ENCODE peak calls at places on chromosomes 5 and 9, in ten cellular contexts. D, W, X, C, U, Z, V, J, P and L are unnamed samples. For H3K4me1, the result is how much of the 10 kb centered on the place peaks cover.

GRCh38 chr5:73215525-73215890 is 42.5 kb downstream of the TMEM174 start:
- DNase-seq in J (no peak), W (no peak), X (no peak), U (no peak), D (no peak), C (no peak), P (no peak), V (no peak), Z (no peak), L (no peak)

GRCh38 chr9:77456829-77457437 is 191.2 kb downstream of the GNA14 start:
- DNase-seq in U (peak), V (peak), X (peak), Z (peak), W (peak), J (peak), C (peak), D (peak), P (peak), L (peak)

GRCh38 chr9:98192503-98193335 is at the start of gene CORO2A:
- DNase-seq in V (peak), U (peak), C (peak), P (peak), D (peak), W (peak), J (peak), X (peak), Z (peak), L (peak)

GRCh38 chr5:39187873-39188731 is 31.3 kb downstream of the FYB1 start:
- DNase-seq in W (no peak), X (no peak), P (no peak), J (no peak), C (no peak), U (no peak), V (no peak), Z (no peak), D (no peak), L (peak)

GRCh38 chr5:132204736-132205135 is 22.9 kb downstream of the P4HA2 start:
- DNase-seq in U (no peak), J (peak), X (no peak), Z (no peak), P (no peak), D (no peak), W (no peak), C (peak), V (no peak), L (no peak)

GRCh38 chr9:34197756-34198711 is 19.2 kb downstream of the UBAP1 start:
- DNase-seq in W (no peak), D (peak), P (peak), V (no peak), Z (no peak), C (no peak), U (no peak), J (no peak), X (no peak), L (no peak)

GRCh38 chr5:54309751-54310432 is 481 bp downstream of the ARL15 start:
- DNase-seq in U (peak), J (peak), Z (peak), D (peak), P (peak), X (peak), C (peak), W (peak), V (peak), L (no peak)

GRCh38 chr5:76641514-76642120 is 18.4 kb upstream of the F2RL2 start:
- DNase-seq in V (peak), X (peak), D (peak), J (peak), P (peak), C (peak), Z (peak), U (peak), W (peak), L (peak)

GRCh38 chr9:104177003-104177611 is 83.0 kb downstream of the SMC2 start:
- DNase-seq in C (no peak), W (no peak), D (peak), P (no peak), V (no peak), J (no peak), Z (no peak), U (no peak), X (no peak), L (no peak)

GRCh38 chr5:378976-379742 is 57.6 kb downstream of the AHRR start:
- DNase-seq in W (no peak), X (no peak), Z (no peak), J (peak), C (peak), D (no peak), V (no peak), P (no peak), U (no peak), L (no peak)

GRCh38 chr5:119274024-119274766 is 81.6 kb upstream of the TNFAIP8 start:
- DNase-seq in V (no peak), D (no peak), P (no peak), U (no peak), W (no peak), J (peak), X (no peak), C (no peak), Z (peak), L (no peak)

GRCh38 chr5:163612358-163613149 is 107.1 kb downstream of the MAT2B start:
- DNase-seq in C (no peak), X (no peak), P (no peak), Z (no peak), J (no peak), D (peak), W (no peak), U (no peak), V (no peak), L (no peak)

GRCh38 chr5:155915626-155916025 is 411.3 kb upstream of the SGCD start:
- DNase-seq in P (no peak), V (no peak), C (no peak), J (no peak), W (no peak), D (no peak), Z (no peak), X (no peak), U (no peak), L (no peak)

GRCh38 chr5:17330386-17330785 is 113.0 kb downstream of the BASP1 start:
- DNase-seq in D (no peak), J (no peak), U (no peak), Z (no peak), C (no peak), W (no peak), V (no peak), X (no peak), P (no peak), L (no peak)

GRCh38 chr5:32711693-32712462 is 757 bp downstream of the NPR3 start:
- DNase-seq in C (no peak), X (peak), W (peak), V (peak), P (no peak), J (no peak), U (peak), Z (no peak), D (peak), L (no peak)

GRCh38 chr9:107020040-107020530 is 157.1 kb downstream of the ZNF462 start:
- DNase-seq in X (no peak), P (no peak), Z (no peak), J (no peak), D (peak), W (no peak), V (no peak), U (no peak), C (no peak), L (no peak)

GRCh38 chr9:110578896-110579752 is at the start of gene SVEP1:
- DNase-seq in W (peak), V (peak), J (no peak), U (peak), Z (no peak), X (peak), P (peak), C (no peak), D (peak), L (no peak)

GRCh38 chr5:94908889-94909480 is 290.5 kb downstream of the SLF1 start:
- DNase-seq in V (no peak), D (peak), J (no peak), W (peak), Z (no peak), U (no peak), X (no peak), C (no peak), P (no peak), L (no peak)

GRCh38 chr9:36456480-36457115 is 56.5 kb upstream of the RNF38 start:
- DNase-seq in Z (no peak), W (no peak), V (no peak), C (no peak), P (no peak), J (no peak), U (no peak), X (no peak), D (no peak), L (no peak)

GRCh38 chr5:62977641-62978040 is 399.0 kb downstream of the LRRC70 start:
- DNase-seq in J (no peak), V (no peak), X (no peak), D (peak), P (no peak), Z (no peak), W (no peak), U (no peak), C (no peak), L (no peak)

GRCh38 chr9:107218834-107219485 is 64.1 kb upstream of the RAD23B start:
- DNase-seq in J (no peak), U (no peak), P (no peak), C (no peak), W (no peak), D (no peak), X (no peak), V (no peak), Z (no peak), L (no peak)

GRCh38 chr5:163434410-163434866 is 3.0 kb upstream of the CCNG1 start:
- DNase-seq in X (no peak), U (no peak), J (peak), V (no peak), D (no peak), Z (peak), P (peak), W (peak), C (no peak), L (no peak)

GRCh38 chr9:91012933-91013841 is 211.6 kb downstream of the SYK start:
- DNase-seq in C (no peak), V (no peak), Z (no peak), X (no peak), U (no peak), D (no peak), W (no peak), P (no peak), J (no peak), L (no peak)

GRCh38 chr5:17132444-17133083 is 84.9 kb upstream of the BASP1 start:
- DNase-seq in J (no peak), P (no peak), V (no peak), W (peak), C (no peak), Z (no peak), X (no peak), D (peak), U (no peak), L (no peak)

GRCh38 chr5:67214713-67215591 is 18.4 kb upstream of the CD180 start:
- DNase-seq in P (no peak), V (no peak), J (peak), Z (peak), X (no peak), W (no peak), C (no peak), D (no peak), U (no peak), L (no peak)

GRCh38 chr9:125538092-125538473 is 168.9 kb downstream of the MAPKAP1 start:
- DNase-seq in Z (peak), P (peak), D (no peak), U (no peak), W (peak), J (peak), V (no peak), C (no peak), X (no peak), L (no peak)

GRCh38 chr9:88536951-88537742 is 2.2 kb downstream of the NXNL2 start:
- DNase-seq in Z (no peak), J (no peak), U (no peak), C (no peak), V (no peak), W (no peak), P (no peak), X (no peak), D (no peak), L (no peak)

GRCh38 chr5:122756263-122756911 is 18.5 kb upstream of the SNX2 start:
- DNase-seq in P (no peak), U (no peak), Z (no peak), W (no peak), J (no peak), V (no peak), X (no peak), C (no peak), D (no peak), L (no peak)

GRCh38 chr5:38931731-38932130 is 85.9 kb downstream of the OSMR start:
- DNase-seq in J (no peak), V (no peak), U (no peak), W (no peak), C (no peak), D (no peak), X (no peak), P (no peak), Z (no peak), L (no peak)

GRCh38 chr5:139636975-139637408 is 11.2 kb upstream of the CXXC5 start:
- DNase-seq in J (no peak), Z (no peak), D (no peak), X (no peak), W (no peak), C (peak), V (no peak), U (no peak), P (no peak), L (no peak)

GRCh38 chr9:111023090-111023489 is 15.2 kb downstream of the LPAR1 start:
- DNase-seq in C (no peak), J (no peak), U (no peak), P (no peak), X (no peak), D (no peak), W (no peak), Z (no peak), V (no peak), L (no peak)

GRCh38 chr9:122056484-122056883 is 36.6 kb downstream of the TTLL11 start:
- DNase-seq in W (no peak), P (no peak), V (no peak), Z (no peak), J (no peak), U (no peak), D (peak), X (no peak), C (no peak), L (no peak)

GRCh38 chr9:124280176-124280691 is 22.5 kb downstream of the NEK6 start:
- DNase-seq in C (no peak), J (no peak), Z (no peak), D (no peak), V (no peak), P (peak), X (no peak), W (no peak), U (peak), L (no peak)

GRCh38 chr9:99096409-99096808 is 8.5 kb upstream of the TGFBR1 start:
- DNase-seq in D (no peak), V (no peak), P (no peak), W (no peak), C (no peak), U (no peak), J (no peak), X (no peak), Z (no peak), L (no peak)

GRCh38 chr5:108369167-108369566 is 12.7 kb downstream of the FBXL17 start:
- DNase-seq in U (no peak), W (no peak), Z (no peak), J (no peak), X (no peak), P (no peak), D (no peak), V (no peak), C (no peak), L (no peak)

GRCh38 chr5:177448244-177448950 is 1.8 kb downstream of the PRR7 start:
- DNase-seq in J (no peak), D (no peak), P (no peak), X (no peak), C (no peak), U (no peak), W (no peak), V (no peak), Z (no peak), L (no peak)

GRCh38 chr5:171387255-171387969 is at the start of gene NPM1:
- DNase-seq in D (peak), Z (peak), V (peak), X (peak), P (peak), U (peak), C (peak), J (peak), W (peak), L (peak)

GRCh38 chr5:171388816-171389168 is 1.1 kb downstream of the NPM1 start:
- DNase-seq in C (no peak), U (no peak), D (no peak), Z (no peak), J (no peak), V (no peak), W (no peak), P (no peak), X (no peak), L (no peak)

GRCh38 chr5:171386006-171386671 is 1.5 kb upstream of the NPM1 start:
- DNase-seq in U (no peak), D (no peak), X (no peak), W (no peak), V (no peak), J (no peak), Z (no peak), P (no peak), C (no peak), L (no peak)

GRCh38 chr5:171387970-171388815 is 544 bp downstream of the NPM1 start:
- DNase-seq in U (peak), Z (peak), J (peak), D (peak), X (peak), C (peak), P (peak), W (peak), V (peak), L (peak)

GRCh38 chr5:171386861-171387254 is 791 bp upstream of the NPM1 start:
- DNase-seq in V (no peak), U (no peak), W (no peak), D (peak), Z (no peak), J (no peak), P (no peak), X (no peak), C (peak), L (no peak)
- H3K4me3 ChIP-seq in V (peak), U (peak), W (peak), D (peak), Z (peak), J (peak), P (peak), X (peak), C (peak), L (peak)

DNA sequence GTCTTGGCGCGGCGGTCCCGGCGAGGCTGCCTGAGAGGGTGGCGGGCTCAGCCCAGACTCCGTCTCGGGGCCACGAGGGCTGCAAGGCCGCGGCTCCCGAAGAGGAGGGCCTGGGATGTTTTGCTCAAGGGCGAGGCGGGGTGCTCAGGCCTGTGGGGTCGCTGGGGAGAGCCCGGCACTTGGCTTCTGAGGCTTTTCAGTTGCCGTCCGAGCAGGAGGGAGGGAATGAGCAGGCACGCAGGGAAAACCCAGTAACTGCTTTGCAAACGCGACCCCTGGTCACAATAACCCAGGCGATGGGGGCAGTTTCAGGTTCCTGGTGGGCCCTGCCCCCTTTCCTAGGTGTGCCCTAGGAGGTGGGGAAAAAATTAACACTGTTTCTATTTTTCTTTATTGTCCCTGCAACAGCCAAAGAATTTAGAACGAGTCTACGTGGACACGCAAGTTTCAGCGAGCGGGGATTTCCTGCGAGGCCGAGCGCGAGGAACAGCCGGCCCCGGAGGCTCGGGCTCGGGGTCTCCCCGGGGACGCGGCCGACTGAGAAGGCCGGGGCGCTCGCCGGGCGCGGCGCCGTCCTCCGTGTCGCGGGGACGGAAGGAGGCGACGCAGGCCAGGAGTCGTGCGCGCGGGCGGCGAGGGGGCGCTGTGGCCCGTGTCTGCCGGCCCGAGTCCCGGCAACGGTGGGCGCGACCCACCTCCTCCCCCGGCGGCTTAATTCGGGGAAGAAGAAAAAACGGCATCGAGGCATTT is 3.3 kb upstream of the IRX2 start:
- DNase-seq in Z (no peak), X (no peak), U (no peak), W (no peak), J (no peak), V (no peak), P (no peak), D (peak), C (no peak), L (no peak)
- H3K4me1 ChIP-seq in Z (under half), X (half or more), U (under half), W (under half), J (under half), V (under half), P (under half), D (under half), C (under half), L (under half)

GRCh38 chr5:68460147-68460760 is 244.7 kb downstream of the PIK3R1 start:
- DNase-seq in D (peak), C (no peak), Z (peak), X (no peak), V (no peak), J (peak), U (peak), W (peak), P (peak), L (peak)
- H3K27ac ChIP-seq in D (no peak), C (no peak), Z (no peak), X (no peak), V (no peak), J (no peak), U (no peak), W (no peak), P (no peak), L (no peak)

GRCh38 chr5:138468133-138468965 is 3.1 kb downstream of the EGR1 start:
- DNase-seq in J (no peak), D (no peak), Z (no peak), P (no peak), C (no peak), X (no peak), W (no peak), V (no peak), U (no peak), L (no peak)
- H3K4me3 ChIP-seq in J (no peak), D (peak), Z (no peak), P (no peak), C (no peak), X (peak), W (no peak), V (peak), U (peak), L (no peak)

DNA sequence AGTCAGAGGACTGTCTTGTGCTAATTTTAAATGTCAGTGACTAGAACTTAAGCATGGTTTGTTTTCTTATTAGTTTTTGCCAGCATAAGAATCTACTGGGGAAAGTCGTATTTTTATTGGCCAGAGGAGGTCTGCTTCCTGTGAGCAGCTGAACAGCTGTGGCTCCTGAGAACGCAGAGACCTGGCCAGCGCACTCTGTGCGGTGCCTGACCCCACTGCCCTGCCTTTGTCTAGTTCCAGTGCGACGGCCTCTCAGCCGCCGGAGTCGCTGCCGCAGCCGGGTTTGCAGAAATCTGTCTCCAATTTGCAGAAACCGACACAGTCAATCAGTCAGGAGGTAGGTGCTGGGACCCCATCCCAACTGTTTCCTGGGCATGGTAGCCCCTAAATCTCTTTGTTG is 42.5 kb downstream of the PRRC2B start:
- DNase-seq in V (no peak), U (peak), D (peak), C (no peak), X (peak), J (no peak), W (no peak), Z (no peak), P (no peak), L (no peak)
- H3K4me1 ChIP-seq in V (under half), U (under half), D (half or more), C (under half), X (half or more), J (under half), W (under half), Z (under half), P (under half), L (under half)

DNA sequence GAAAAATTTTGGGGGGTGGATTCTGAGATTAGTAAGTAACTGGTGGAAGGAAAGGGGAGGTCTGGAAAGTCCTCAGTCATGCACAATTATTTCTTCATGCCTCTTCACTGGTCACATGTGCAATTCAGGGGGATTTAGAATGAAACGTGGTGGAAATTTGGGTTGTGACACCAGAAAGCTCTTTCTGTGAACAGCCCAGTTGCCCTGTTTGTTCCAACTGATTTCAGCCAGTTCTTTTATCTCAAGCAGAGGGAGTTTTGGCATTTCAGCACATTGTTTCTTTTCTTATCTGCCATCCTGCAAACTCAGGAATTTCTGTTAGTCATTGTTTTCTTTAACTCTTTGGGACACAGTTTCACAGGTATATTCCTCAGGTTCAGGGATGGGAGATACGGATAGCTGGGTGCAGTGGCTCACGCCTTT is 5.1 kb upstream of the B4GALT1 start:
- DNase-seq in U (no peak), J (no peak), P (peak), X (no peak), V (no peak), Z (no peak), W (no peak), D (no peak), C (no peak), L (no peak)
- H3K27ac ChIP-seq in U (no peak), J (no peak), P (peak), X (no peak), V (no peak), Z (no peak), W (peak), D (no peak), C (no peak), L (no peak)

GRCh38 chr9:117494401-117495130 is 79.7 kb upstream of the ASTN2 start:
- DNase-seq in C (no peak), W (no peak), Z (no peak), X (no peak), J (no peak), P (no peak), D (no peak), V (no peak), U (no peak), L (no peak)
- H3K4me3 ChIP-seq in C (no peak), W (no peak), Z (no peak), X (no peak), J (no peak), P (no peak), D (no peak), V (no peak), U (no peak), L (no peak)